ENCODE peak calls at places on chromosomes 6 and 20, in five cellular contexts. One of them, this sample, is unnamed.

GRCh38 chr20:3229798-3230197 is 9.2 kb downstream of the SLC4A11 start:
- DNase-seq in effector memory CD4-positive, alpha-beta T cell: no peak
- DNase-seq in mammary epithelial cell: no peak
- DNase-seq in fibroblast of villous mesenchyme: no peak
- DNase-seq in skeletal muscle cell: no peak
- DNase-seq in this sample: no peak

GRCh38 chr20:37011147-37011546 is 59.6 kb upstream of the SAMHD1 start:
- DNase-seq in effector memory CD4-positive, alpha-beta T cell: no peak
- DNase-seq in mammary epithelial cell: no peak
- DNase-seq in fibroblast of villous mesenchyme: no peak
- DNase-seq in skeletal muscle cell: no peak
- DNase-seq in this sample: no peak

GRCh38 chr6:33192105-33192646 is at the start of gene COL11A2:
- DNase-seq in effector memory CD4-positive, alpha-beta T cell: peak
- DNase-seq in mammary epithelial cell: no peak
- DNase-seq in fibroblast of villous mesenchyme: no peak
- DNase-seq in skeletal muscle cell: no peak
- DNase-seq in this sample: no peak

GRCh38 chr6:138719011-138719635 is 54.4 kb upstream of the CCDC28A start:
- DNase-seq in effector memory CD4-positive, alpha-beta T cell: no peak
- DNase-seq in mammary epithelial cell: no peak
- DNase-seq in fibroblast of villous mesenchyme: peak
- DNase-seq in skeletal muscle cell: peak
- DNase-seq in this sample: no peak

GRCh38 chr6:170067923-170068360 is 222.9 kb downstream of the DLL1 start:
- DNase-seq in effector memory CD4-positive, alpha-beta T cell: no peak
- DNase-seq in mammary epithelial cell: no peak
- DNase-seq in fibroblast of villous mesenchyme: no peak
- DNase-seq in skeletal muscle cell: no peak
- DNase-seq in this sample: peak

GRCh38 chr20:3222635-3223600 is 13.6 kb downstream of the ITPA start:
- DNase-seq in effector memory CD4-positive, alpha-beta T cell: no peak
- DNase-seq in mammary epithelial cell: no peak
- DNase-seq in fibroblast of villous mesenchyme: no peak
- DNase-seq in skeletal muscle cell: no peak
- DNase-seq in this sample: no peak

GRCh38 chr6:158558415-158559306 is 1.2 kb upstream of the TMEM181 start:
- DNase-seq in effector memory CD4-positive, alpha-beta T cell: no peak
- DNase-seq in mammary epithelial cell: no peak
- DNase-seq in fibroblast of villous mesenchyme: no peak
- DNase-seq in skeletal muscle cell: no peak
- DNase-seq in this sample: no peak

GRCh38 chr6:117352466-117353081 is 73.2 kb downstream of the ROS1 start:
- DNase-seq in effector memory CD4-positive, alpha-beta T cell: no peak
- DNase-seq in mammary epithelial cell: peak
- DNase-seq in fibroblast of villous mesenchyme: peak
- DNase-seq in skeletal muscle cell: peak
- DNase-seq in this sample: no peak

GRCh38 chr20:41446471-41446870 is 79.9 kb upstream of the EMILIN3 start:
- DNase-seq in effector memory CD4-positive, alpha-beta T cell: no peak
- DNase-seq in mammary epithelial cell: no peak
- DNase-seq in fibroblast of villous mesenchyme: no peak
- DNase-seq in skeletal muscle cell: no peak
- DNase-seq in this sample: no peak

GRCh38 chr6:52718535-52718934 is 44.7 kb downstream of the GSTA2 start:
- DNase-seq in effector memory CD4-positive, alpha-beta T cell: no peak
- DNase-seq in mammary epithelial cell: no peak
- DNase-seq in fibroblast of villous mesenchyme: no peak
- DNase-seq in skeletal muscle cell: no peak
- DNase-seq in this sample: no peak

GRCh38 chr6:29847871-29848630 is 20.4 kb downstream of the HLA-G start:
- DNase-seq in effector memory CD4-positive, alpha-beta T cell: peak
- DNase-seq in mammary epithelial cell: peak
- DNase-seq in fibroblast of villous mesenchyme: peak
- DNase-seq in skeletal muscle cell: no peak
- DNase-seq in this sample: peak

GRCh38 chr6:106746660-106747059 is 117.3 kb downstream of the QRSL1 start:
- DNase-seq in effector memory CD4-positive, alpha-beta T cell: no peak
- DNase-seq in mammary epithelial cell: peak
- DNase-seq in fibroblast of villous mesenchyme: peak
- DNase-seq in skeletal muscle cell: peak
- DNase-seq in this sample: no peak

GRCh38 chr6:158409451-158409850 is 97.2 kb downstream of the TULP4 start:
- DNase-seq in effector memory CD4-positive, alpha-beta T cell: no peak
- DNase-seq in mammary epithelial cell: no peak
- DNase-seq in fibroblast of villous mesenchyme: peak
- DNase-seq in skeletal muscle cell: peak
- DNase-seq in this sample: no peak

GRCh38 chr6:156694679-156695078 is 82.5 kb upstream of the ARID1B start:
- DNase-seq in effector memory CD4-positive, alpha-beta T cell: no peak
- DNase-seq in mammary epithelial cell: no peak
- DNase-seq in fibroblast of villous mesenchyme: no peak
- DNase-seq in skeletal muscle cell: no peak
- DNase-seq in this sample: no peak

DNA sequence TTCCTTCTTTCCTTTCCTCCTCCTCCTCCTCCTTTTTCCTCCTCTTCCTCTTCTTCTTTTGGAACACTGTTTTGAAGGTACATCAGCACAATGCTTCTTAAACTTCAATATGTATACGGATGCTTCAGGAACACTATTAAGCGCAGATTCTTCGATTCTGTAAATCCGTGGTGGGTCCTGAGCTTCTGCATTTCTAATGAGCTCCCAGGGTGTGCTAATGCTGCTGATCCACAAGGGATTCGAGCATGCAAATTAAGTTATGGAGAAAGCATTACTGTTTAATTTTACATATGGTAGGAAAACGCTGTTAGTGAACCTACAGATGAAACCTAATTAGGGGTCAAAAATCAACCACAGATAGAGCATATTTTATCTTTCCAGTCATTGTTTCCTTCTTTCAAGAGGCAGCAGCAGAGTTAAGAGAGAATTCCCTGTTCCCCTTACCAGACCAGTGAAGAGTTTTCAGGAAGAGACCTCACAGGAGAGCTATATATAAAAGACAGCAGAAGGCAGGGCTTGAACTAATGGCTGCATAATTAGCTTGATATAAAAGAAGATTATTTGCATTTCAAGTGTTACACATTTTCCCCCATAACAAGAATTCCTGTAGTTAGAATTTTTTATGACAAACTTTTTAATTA is 47.2 kb downstream of the KIF13A start:
- DNase-seq in effector memory CD4-positive, alpha-beta T cell: no peak
- DNase-seq in mammary epithelial cell: no peak
- DNase-seq in fibroblast of villous mesenchyme: no peak
- DNase-seq in skeletal muscle cell: no peak
- DNase-seq in this sample: no peak
- H3K4me3 ChIP-seq in effector memory CD4-positive, alpha-beta T cell: no peak
- H3K4me3 ChIP-seq in mammary epithelial cell: no peak
- H3K4me3 ChIP-seq in fibroblast of villous mesenchyme: no peak
- H3K4me3 ChIP-seq in skeletal muscle cell: no peak
- H3K4me3 ChIP-seq in this sample: no peak

GRCh38 chr6:11785449-11785951 is 6.9 kb upstream of the ADTRP start:
- DNase-seq in effector memory CD4-positive, alpha-beta T cell: no peak
- DNase-seq in mammary epithelial cell: peak
- DNase-seq in fibroblast of villous mesenchyme: peak
- DNase-seq in skeletal muscle cell: no peak
- DNase-seq in this sample: no peak
- H3K4me3 ChIP-seq in effector memory CD4-positive, alpha-beta T cell: peak
- H3K4me3 ChIP-seq in mammary epithelial cell: no peak
- H3K4me3 ChIP-seq in fibroblast of villous mesenchyme: no peak
- H3K4me3 ChIP-seq in skeletal muscle cell: no peak
- H3K4me3 ChIP-seq in this sample: no peak

GRCh38 chr20:1885940-1886693 is 9.1 kb upstream of the SIRPA start:
- DNase-seq in effector memory CD4-positive, alpha-beta T cell: no peak
- DNase-seq in mammary epithelial cell: no peak
- DNase-seq in fibroblast of villous mesenchyme: no peak
- DNase-seq in skeletal muscle cell: no peak
- DNase-seq in this sample: no peak
- H3K4me3 ChIP-seq in effector memory CD4-positive, alpha-beta T cell: no peak
- H3K4me3 ChIP-seq in mammary epithelial cell: no peak
- H3K4me3 ChIP-seq in fibroblast of villous mesenchyme: no peak
- H3K4me3 ChIP-seq in skeletal muscle cell: no peak
- H3K4me3 ChIP-seq in this sample: no peak

GRCh38 chr6:82906489-82906888 is 159.2 kb downstream of the UBE3D start:
- DNase-seq in effector memory CD4-positive, alpha-beta T cell: no peak
- DNase-seq in mammary epithelial cell: no peak
- DNase-seq in fibroblast of villous mesenchyme: peak
- DNase-seq in skeletal muscle cell: no peak
- DNase-seq in this sample: no peak
- H3K4me3 ChIP-seq in effector memory CD4-positive, alpha-beta T cell: no peak
- H3K4me3 ChIP-seq in mammary epithelial cell: no peak
- H3K4me3 ChIP-seq in fibroblast of villous mesenchyme: no peak
- H3K4me3 ChIP-seq in skeletal muscle cell: no peak
- H3K4me3 ChIP-seq in this sample: no peak

GRCh38 chr6:98039443-98039842 is 756.4 kb upstream of the MMS22L start:
- DNase-seq in effector memory CD4-positive, alpha-beta T cell: no peak
- DNase-seq in mammary epithelial cell: no peak
- DNase-seq in fibroblast of villous mesenchyme: no peak
- DNase-seq in skeletal muscle cell: no peak
- DNase-seq in this sample: no peak

GRCh38 chr6:98044168-98044567 is 761.2 kb upstream of the MMS22L start:
- DNase-seq in effector memory CD4-positive, alpha-beta T cell: no peak
- DNase-seq in mammary epithelial cell: no peak
- DNase-seq in fibroblast of villous mesenchyme: no peak
- DNase-seq in skeletal muscle cell: no peak
- DNase-seq in this sample: no peak

GRCh38 chr6:98039876-98040605 is 757.0 kb upstream of the MMS22L start:
- DNase-seq in effector memory CD4-positive, alpha-beta T cell: no peak
- DNase-seq in mammary epithelial cell: peak
- DNase-seq in fibroblast of villous mesenchyme: no peak
- DNase-seq in skeletal muscle cell: no peak
- DNase-seq in this sample: no peak

GRCh38 chr6:98041921-98042320 is 758.9 kb upstream of the MMS22L start:
- DNase-seq in effector memory CD4-positive, alpha-beta T cell: no peak
- DNase-seq in mammary epithelial cell: no peak
- DNase-seq in fibroblast of villous mesenchyme: no peak
- DNase-seq in skeletal muscle cell: no peak
- DNase-seq in this sample: no peak

DNA sequence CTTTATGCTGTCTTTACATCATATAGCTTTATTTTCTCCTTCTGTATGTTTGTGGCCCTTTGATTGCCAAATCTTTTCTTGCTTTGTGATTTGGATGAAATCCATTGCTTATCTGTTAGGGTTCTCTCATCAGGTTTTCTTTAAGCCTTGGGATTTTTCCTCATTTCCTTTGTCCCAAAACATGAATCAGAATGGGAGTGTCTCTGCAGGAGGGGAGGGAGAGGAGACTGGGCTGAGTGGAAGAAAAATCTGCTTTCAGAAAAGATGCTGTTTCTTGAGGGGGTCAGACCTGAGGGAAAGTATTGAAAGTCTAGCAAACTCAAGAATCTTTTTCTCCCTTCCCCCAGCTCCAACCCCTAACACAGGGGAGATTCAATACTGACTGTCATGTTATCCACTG is 758.1 kb upstream of the MMS22L start:
- DNase-seq in effector memory CD4-positive, alpha-beta T cell: no peak
- DNase-seq in mammary epithelial cell: no peak
- DNase-seq in fibroblast of villous mesenchyme: no peak
- DNase-seq in skeletal muscle cell: no peak
- DNase-seq in this sample: no peak
- H3K4me3 ChIP-seq in effector memory CD4-positive, alpha-beta T cell: no peak
- H3K4me3 ChIP-seq in mammary epithelial cell: no peak
- H3K4me3 ChIP-seq in fibroblast of villous mesenchyme: no peak
- H3K4me3 ChIP-seq in skeletal muscle cell: no peak
- H3K4me3 ChIP-seq in this sample: no peak

DNA sequence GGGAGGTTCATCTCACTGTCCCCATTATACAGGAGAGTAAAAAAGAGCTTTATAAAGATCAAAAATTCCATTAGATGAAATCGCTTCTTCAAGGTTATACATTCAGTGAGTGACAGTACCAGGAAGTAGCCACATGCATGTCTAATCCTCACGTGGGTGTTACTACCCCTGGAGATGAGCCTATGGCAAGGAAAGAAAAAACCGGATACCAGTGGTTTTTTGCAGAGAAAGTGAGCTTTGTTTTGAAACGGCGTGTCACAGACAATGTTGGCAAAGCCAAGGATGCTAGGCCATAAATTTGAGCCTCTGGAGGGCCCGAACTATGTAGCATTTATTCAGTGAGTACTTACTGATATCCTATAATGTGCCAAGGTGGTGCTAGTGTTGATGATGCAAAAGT is 214.9 kb upstream of the RIN2 start:
- DNase-seq in effector memory CD4-positive, alpha-beta T cell: no peak
- DNase-seq in mammary epithelial cell: no peak
- DNase-seq in fibroblast of villous mesenchyme: no peak
- DNase-seq in skeletal muscle cell: no peak
- DNase-seq in this sample: no peak
- H3K4me3 ChIP-seq in effector memory CD4-positive, alpha-beta T cell: no peak
- H3K4me3 ChIP-seq in mammary epithelial cell: no peak
- H3K4me3 ChIP-seq in fibroblast of villous mesenchyme: no peak
- H3K4me3 ChIP-seq in skeletal muscle cell: no peak
- H3K4me3 ChIP-seq in this sample: no peak

DNA sequence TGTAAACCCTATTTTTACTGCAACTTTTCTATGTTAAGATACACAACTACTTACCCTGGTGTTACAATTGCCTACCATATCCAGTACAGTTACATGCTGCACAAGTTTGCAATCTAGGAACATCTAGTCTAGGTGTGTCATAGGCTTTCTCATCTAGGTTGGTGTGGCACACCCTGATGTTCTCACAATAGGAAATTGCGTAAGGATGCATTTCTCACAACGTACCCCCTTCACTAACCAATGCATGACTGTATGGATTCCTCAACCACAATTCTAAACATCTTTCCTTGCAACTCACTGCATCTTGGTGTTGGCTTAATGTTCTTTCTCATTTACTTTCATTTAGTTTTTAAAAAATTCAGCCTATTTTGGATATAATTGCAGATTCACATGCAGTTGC is 31.6 kb downstream of the GJA10 start:
- DNase-seq in effector memory CD4-positive, alpha-beta T cell: no peak
- DNase-seq in mammary epithelial cell: peak
- DNase-seq in fibroblast of villous mesenchyme: no peak
- DNase-seq in skeletal muscle cell: peak
- DNase-seq in this sample: no peak
- H3K4me3 ChIP-seq in effector memory CD4-positive, alpha-beta T cell: no peak
- H3K4me3 ChIP-seq in mammary epithelial cell: no peak
- H3K4me3 ChIP-seq in fibroblast of villous mesenchyme: no peak
- H3K4me3 ChIP-seq in skeletal muscle cell: no peak
- H3K4me3 ChIP-seq in this sample: no peak